ENCODE peak calls at places on chromosomes 13 and 19, in six cellular contexts. One of them, this sample, is unnamed.

GRCh38 chr13:34926513-34926912 is 15.6 kb upstream of the NBEA start:
- DNase-seq in right atrium auricular region: no peak
- DNase-seq in Caco-2: no peak
- DNase-seq in progenitor cell of endocrine pancreas: no peak
- DNase-seq in activated CD8-positive, alpha-beta T cell treated with anti-CD3 and anti-CD28 coated beads for 36 hours: no peak
- DNase-seq in heart right ventricle: no peak
- DNase-seq in this sample: no peak

GRCh38 chr19:48964205-48965032 is 690 bp upstream of the FTL start:
- DNase-seq in activated CD8-positive, alpha-beta T cell treated with anti-CD3 and anti-CD28 coated beads for 36 hours: no peak
- DNase-seq in Caco-2: peak; percentile 90
- DNase-seq in heart right ventricle: no peak
- DNase-seq in right atrium auricular region: no peak
- DNase-seq in progenitor cell of endocrine pancreas: no peak
- DNase-seq in this sample: no peak

GRCh38 chr13:27583645-27584044 is 36.7 kb downstream of the LNX2 start:
- DNase-seq in heart right ventricle: no peak
- DNase-seq in activated CD8-positive, alpha-beta T cell treated with anti-CD3 and anti-CD28 coated beads for 36 hours: no peak
- DNase-seq in progenitor cell of endocrine pancreas: no peak
- DNase-seq in Caco-2: no peak
- DNase-seq in right atrium auricular region: no peak
- DNase-seq in this sample: no peak

GRCh38 chr13:101433895-101434294 is 17.6 kb upstream of the NALCN start:
- DNase-seq in right atrium auricular region: no peak
- DNase-seq in Caco-2: no peak
- DNase-seq in progenitor cell of endocrine pancreas: no peak
- DNase-seq in activated CD8-positive, alpha-beta T cell treated with anti-CD3 and anti-CD28 coated beads for 36 hours: no peak
- DNase-seq in heart right ventricle: no peak
- DNase-seq in this sample: no peak

GRCh38 chr13:78256479-78256878 is 337.8 kb upstream of the EDNRB start:
- DNase-seq in progenitor cell of endocrine pancreas: no peak
- DNase-seq in Caco-2: no peak
- DNase-seq in activated CD8-positive, alpha-beta T cell treated with anti-CD3 and anti-CD28 coated beads for 36 hours: no peak
- DNase-seq in heart right ventricle: no peak
- DNase-seq in right atrium auricular region: no peak
- DNase-seq in this sample: no peak

GRCh38 chr19:8678244-8678807 is 20.3 kb downstream of the ACTL9 start:
- DNase-seq in Caco-2: no peak
- DNase-seq in activated CD8-positive, alpha-beta T cell treated with anti-CD3 and anti-CD28 coated beads for 36 hours: no peak
- DNase-seq in progenitor cell of endocrine pancreas: no peak
- DNase-seq in heart right ventricle: no peak
- DNase-seq in right atrium auricular region: no peak
- DNase-seq in this sample: no peak

GRCh38 chr13:43446126-43446525 is 340.6 kb downstream of the ENOX1 start:
- DNase-seq in Caco-2: no peak
- DNase-seq in progenitor cell of endocrine pancreas: no peak
- DNase-seq in right atrium auricular region: no peak
- DNase-seq in heart right ventricle: no peak
- DNase-seq in activated CD8-positive, alpha-beta T cell treated with anti-CD3 and anti-CD28 coated beads for 36 hours: no peak
- DNase-seq in this sample: no peak

GRCh38 chr13:28492527-28493367 is 2.2 kb downstream of the FLT1 start:
- DNase-seq in progenitor cell of endocrine pancreas: no peak
- DNase-seq in heart right ventricle: no peak
- DNase-seq in Caco-2: no peak
- DNase-seq in right atrium auricular region: no peak
- DNase-seq in activated CD8-positive, alpha-beta T cell treated with anti-CD3 and anti-CD28 coated beads for 36 hours: peak; percentile 77
- DNase-seq in this sample: no peak

GRCh38 chr13:30963794-30964193 is 31.3 kb downstream of the TEX26 start:
- DNase-seq in right atrium auricular region: no peak
- DNase-seq in progenitor cell of endocrine pancreas: no peak
- DNase-seq in heart right ventricle: no peak
- DNase-seq in activated CD8-positive, alpha-beta T cell treated with anti-CD3 and anti-CD28 coated beads for 36 hours: no peak
- DNase-seq in Caco-2: no peak
- DNase-seq in this sample: no peak

GRCh38 chr13:29993716-29994488 is 143.5 kb upstream of the UBL3 start:
- DNase-seq in Caco-2: no peak
- DNase-seq in heart right ventricle: no peak
- DNase-seq in activated CD8-positive, alpha-beta T cell treated with anti-CD3 and anti-CD28 coated beads for 36 hours: no peak
- DNase-seq in progenitor cell of endocrine pancreas: no peak
- DNase-seq in right atrium auricular region: no peak
- DNase-seq in this sample: no peak

GRCh38 chr13:24039621-24040475 is 120.7 kb upstream of the SPATA13 start:
- DNase-seq in progenitor cell of endocrine pancreas: no peak
- DNase-seq in activated CD8-positive, alpha-beta T cell treated with anti-CD3 and anti-CD28 coated beads for 36 hours: no peak
- DNase-seq in right atrium auricular region: no peak
- DNase-seq in Caco-2: no peak
- DNase-seq in heart right ventricle: no peak
- DNase-seq in this sample: peak; percentile 44

GRCh38 chr13:93066187-93066586 is 160.4 kb upstream of the GPC6 start:
- DNase-seq in right atrium auricular region: no peak
- DNase-seq in Caco-2: no peak
- DNase-seq in heart right ventricle: no peak
- DNase-seq in activated CD8-positive, alpha-beta T cell treated with anti-CD3 and anti-CD28 coated beads for 36 hours: no peak
- DNase-seq in progenitor cell of endocrine pancreas: no peak
- DNase-seq in this sample: no peak

GRCh38 chr13:45989607-45990006 is 62.9 kb downstream of the ZC3H13 start:
- DNase-seq in heart right ventricle: no peak
- DNase-seq in activated CD8-positive, alpha-beta T cell treated with anti-CD3 and anti-CD28 coated beads for 36 hours: no peak
- DNase-seq in right atrium auricular region: no peak
- DNase-seq in progenitor cell of endocrine pancreas: no peak
- DNase-seq in Caco-2: no peak
- DNase-seq in this sample: no peak

GRCh38 chr13:97855570-97855970 is 97.9 kb upstream of the IPO5 start:
- DNase-seq in activated CD8-positive, alpha-beta T cell treated with anti-CD3 and anti-CD28 coated beads for 36 hours: peak; percentile 37
- DNase-seq in right atrium auricular region: no peak
- DNase-seq in progenitor cell of endocrine pancreas: peak; percentile 10
- DNase-seq in Caco-2: peak; percentile 50
- DNase-seq in heart right ventricle: no peak
- DNase-seq in this sample: peak; percentile 47

GRCh38 chr13:110444226-110444653 is 117.3 kb downstream of the RAB20 start:
- DNase-seq in progenitor cell of endocrine pancreas: no peak
- DNase-seq in right atrium auricular region: no peak
- DNase-seq in heart right ventricle: no peak
- DNase-seq in activated CD8-positive, alpha-beta T cell treated with anti-CD3 and anti-CD28 coated beads for 36 hours: no peak
- DNase-seq in Caco-2: no peak
- DNase-seq in this sample: peak; percentile 57

GRCh38 chr13:110306340-110306959 is 507 bp downstream of the COL4A1 start:
- DNase-seq in progenitor cell of endocrine pancreas: no peak
- DNase-seq in right atrium auricular region: peak; percentile 58
- DNase-seq in activated CD8-positive, alpha-beta T cell treated with anti-CD3 and anti-CD28 coated beads for 36 hours: no peak
- DNase-seq in Caco-2: no peak
- DNase-seq in heart right ventricle: no peak
- DNase-seq in this sample: no peak

GRCh38 chr13:28590450-28590849 is 68.5 kb upstream of the POMP start:
- DNase-seq in activated CD8-positive, alpha-beta T cell treated with anti-CD3 and anti-CD28 coated beads for 36 hours: no peak
- DNase-seq in progenitor cell of endocrine pancreas: no peak
- DNase-seq in Caco-2: no peak
- DNase-seq in heart right ventricle: no peak
- DNase-seq in right atrium auricular region: no peak
- DNase-seq in this sample: no peak

GRCh38 chr13:93227280-93227905 is 786 bp downstream of the GPC6 start:
- DNase-seq in progenitor cell of endocrine pancreas: peak; percentile 28
- DNase-seq in Caco-2: no peak
- DNase-seq in right atrium auricular region: no peak
- DNase-seq in activated CD8-positive, alpha-beta T cell treated with anti-CD3 and anti-CD28 coated beads for 36 hours: no peak
- DNase-seq in heart right ventricle: no peak
- DNase-seq in this sample: peak; percentile 14

GRCh38 chr19:6048808-6049405 is 61.4 kb downstream of the RFX2 start:
- DNase-seq in heart right ventricle: peak; percentile 74
- DNase-seq in progenitor cell of endocrine pancreas: peak; percentile 68
- DNase-seq in activated CD8-positive, alpha-beta T cell treated with anti-CD3 and anti-CD28 coated beads for 36 hours: peak; percentile 87
- DNase-seq in Caco-2: peak; percentile 69
- DNase-seq in right atrium auricular region: peak; percentile 76
- DNase-seq in this sample: peak; percentile 92

GRCh38 chr19:6045108-6045507 is 65.2 kb downstream of the RFX2 start:
- DNase-seq in heart right ventricle: no peak
- DNase-seq in Caco-2: no peak
- DNase-seq in activated CD8-positive, alpha-beta T cell treated with anti-CD3 and anti-CD28 coated beads for 36 hours: no peak
- DNase-seq in right atrium auricular region: peak; percentile 21
- DNase-seq in progenitor cell of endocrine pancreas: no peak
- DNase-seq in this sample: no peak

GRCh38 chr19:6048348-6048747 is 62.0 kb downstream of the RFX2 start:
- DNase-seq in Caco-2: no peak
- DNase-seq in right atrium auricular region: peak; percentile 53
- DNase-seq in heart right ventricle: no peak
- DNase-seq in activated CD8-positive, alpha-beta T cell treated with anti-CD3 and anti-CD28 coated beads for 36 hours: no peak
- DNase-seq in progenitor cell of endocrine pancreas: no peak
- DNase-seq in this sample: no peak

GRCh38 chr19:6047256-6047655 is 63.0 kb downstream of the RFX2 start:
- DNase-seq in heart right ventricle: no peak
- DNase-seq in right atrium auricular region: peak; percentile 50
- DNase-seq in Caco-2: no peak
- DNase-seq in progenitor cell of endocrine pancreas: no peak
- DNase-seq in activated CD8-positive, alpha-beta T cell treated with anti-CD3 and anti-CD28 coated beads for 36 hours: no peak
- DNase-seq in this sample: no peak

DNA sequence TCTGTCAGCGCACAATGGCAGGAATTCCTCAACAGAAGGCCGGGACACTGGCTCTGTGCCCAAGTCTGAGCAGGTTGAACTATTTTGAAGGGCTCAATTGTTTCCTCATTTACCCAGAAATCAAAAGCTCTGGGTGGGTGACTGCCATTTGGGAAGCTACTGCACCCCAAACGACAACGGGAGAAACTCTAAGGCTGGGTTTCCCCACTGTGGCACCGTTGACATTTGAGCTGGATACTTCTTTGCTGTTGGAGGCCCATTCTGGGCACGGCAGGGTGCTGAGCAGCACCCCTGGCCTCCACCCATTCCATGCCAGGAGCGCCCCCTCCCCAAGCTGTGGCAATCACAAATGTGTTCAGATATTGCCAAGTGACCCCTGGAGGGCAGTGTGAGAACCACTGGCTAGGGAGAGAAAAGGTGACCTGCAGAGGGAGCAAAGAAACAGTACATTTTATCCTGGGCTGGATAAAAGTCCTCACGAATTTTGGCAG is 62.5 kb downstream of the RFX2 start:
- DNase-seq in heart right ventricle: no peak
- DNase-seq in right atrium auricular region: peak; percentile 46
- DNase-seq in progenitor cell of endocrine pancreas: peak; percentile 45
- DNase-seq in activated CD8-positive, alpha-beta T cell treated with anti-CD3 and anti-CD28 coated beads for 36 hours: no peak
- DNase-seq in Caco-2: peak; percentile 66
- DNase-seq in this sample: peak; percentile 58
- TF ChIP-seq CTCF in heart right ventricle: peak; percentile 62
- TF ChIP-seq CTCF in right atrium auricular region: no peak
- TF ChIP-seq CTCF in progenitor cell of endocrine pancreas: peak; percentile 78
- TF ChIP-seq CTCF in activated CD8-positive, alpha-beta T cell treated with anti-CD3 and anti-CD28 coated beads for 36 hours: peak; percentile 7
- TF ChIP-seq CTCF in Caco-2: peak; percentile 87
- TF ChIP-seq CTCF in this sample: peak; percentile 26

DNA sequence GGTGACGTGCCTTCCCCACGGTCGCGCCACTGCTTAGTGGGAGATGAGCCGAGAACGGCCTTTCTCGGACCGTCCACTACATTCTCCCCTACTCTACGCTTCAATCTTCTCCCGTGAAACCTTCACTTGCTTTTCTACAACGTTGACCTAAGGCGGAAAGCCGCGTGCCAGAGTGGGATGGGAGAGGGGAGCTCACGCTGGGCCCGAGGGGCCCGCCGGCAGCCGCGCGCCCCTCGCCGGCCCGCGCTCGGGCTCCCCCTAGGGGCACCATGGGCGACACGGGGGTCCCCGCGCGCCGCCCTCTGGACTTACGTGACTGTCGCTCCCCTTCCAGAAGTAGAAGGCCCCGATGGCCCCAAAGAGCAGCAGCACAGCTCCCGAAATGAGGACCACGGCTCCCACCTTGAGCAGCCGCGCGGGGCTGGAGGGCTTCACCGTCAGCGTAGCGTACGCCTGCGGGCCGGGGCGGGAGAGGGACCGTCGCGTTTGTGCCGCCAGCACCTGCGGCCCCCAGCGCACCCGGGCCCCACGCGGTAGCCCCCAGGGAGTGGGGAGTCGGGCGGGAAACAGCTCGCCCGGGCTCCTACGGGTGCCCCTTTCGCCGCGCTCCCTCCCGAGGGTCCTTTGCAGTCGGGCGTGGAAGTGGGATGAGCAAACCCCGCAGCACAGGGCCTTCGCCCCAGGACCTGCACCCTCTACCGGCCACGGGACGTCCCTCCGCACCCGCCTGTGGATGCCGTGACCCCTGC is 727 bp downstream of the CNMD start:
- DNase-seq in Caco-2: no peak
- DNase-seq in activated CD8-positive, alpha-beta T cell treated with anti-CD3 and anti-CD28 coated beads for 36 hours: peak; percentile 42
- DNase-seq in right atrium auricular region: no peak
- DNase-seq in heart right ventricle: no peak
- DNase-seq in progenitor cell of endocrine pancreas: peak; percentile 63
- DNase-seq in this sample: peak; percentile 82
- TF ChIP-seq CTCF in Caco-2: no peak
- TF ChIP-seq CTCF in activated CD8-positive, alpha-beta T cell treated with anti-CD3 and anti-CD28 coated beads for 36 hours: peak; percentile 74
- TF ChIP-seq CTCF in right atrium auricular region: peak; percentile 66
- TF ChIP-seq CTCF in heart right ventricle: peak; percentile 61
- TF ChIP-seq CTCF in progenitor cell of endocrine pancreas: peak; percentile 79
- TF ChIP-seq CTCF in this sample: peak; percentile 66

DNA sequence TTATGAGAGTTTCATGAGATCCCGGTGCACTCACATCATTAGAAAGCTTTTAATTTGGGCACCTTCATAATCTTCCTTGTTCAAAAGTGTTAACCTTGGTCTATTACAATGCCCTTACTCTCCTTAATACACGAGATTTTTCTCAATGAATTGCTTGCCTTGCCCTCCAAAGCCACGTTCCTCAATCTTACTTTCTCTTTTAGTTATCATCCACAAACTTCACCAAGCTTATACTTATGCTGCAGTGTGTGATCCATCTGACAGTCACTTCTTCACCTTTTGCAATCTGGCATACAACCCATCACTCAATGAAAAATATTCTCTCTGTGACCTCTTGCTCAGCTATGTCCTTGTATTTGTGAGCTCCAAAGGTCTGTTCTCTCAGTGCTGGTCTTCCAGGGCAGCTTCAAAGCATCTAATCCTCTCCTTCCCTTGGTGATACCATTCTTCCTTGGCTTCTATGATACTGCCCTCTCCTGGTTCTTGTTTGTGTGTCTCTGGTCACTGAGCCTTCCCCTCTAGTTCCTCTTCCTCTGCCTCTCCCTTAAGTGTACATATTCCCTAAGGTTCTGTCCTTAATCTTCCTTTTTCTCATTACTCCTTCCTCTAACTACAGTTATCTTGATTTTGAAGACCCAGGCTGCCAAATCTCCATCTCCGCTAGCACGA is 202.2 kb upstream of the STARD13 start:
- DNase-seq in Caco-2: no peak
- DNase-seq in activated CD8-positive, alpha-beta T cell treated with anti-CD3 and anti-CD28 coated beads for 36 hours: no peak
- DNase-seq in heart right ventricle: no peak
- DNase-seq in right atrium auricular region: no peak
- DNase-seq in progenitor cell of endocrine pancreas: no peak
- DNase-seq in this sample: peak; percentile 56
- TF ChIP-seq CTCF in Caco-2: no peak
- TF ChIP-seq CTCF in activated CD8-positive, alpha-beta T cell treated with anti-CD3 and anti-CD28 coated beads for 36 hours: peak; percentile 10
- TF ChIP-seq CTCF in heart right ventricle: peak; percentile 52
- TF ChIP-seq CTCF in right atrium auricular region: peak; percentile 15
- TF ChIP-seq CTCF in progenitor cell of endocrine pancreas: no peak
- TF ChIP-seq CTCF in this sample: peak; percentile 24

GRCh38 chr19:4676955-4677731 is 7.0 kb upstream of the MYDGF start:
- DNase-seq in activated CD8-positive, alpha-beta T cell treated with anti-CD3 and anti-CD28 coated beads for 36 hours: peak; percentile 44
- DNase-seq in progenitor cell of endocrine pancreas: no peak
- DNase-seq in heart right ventricle: no peak
- DNase-seq in Caco-2: peak; percentile 57
- DNase-seq in right atrium auricular region: no peak
- DNase-seq in this sample: no peak
- TF ChIP-seq CTCF in activated CD8-positive, alpha-beta T cell treated with anti-CD3 and anti-CD28 coated beads for 36 hours: peak; percentile 59
- TF ChIP-seq CTCF in progenitor cell of endocrine pancreas: peak; percentile 49
- TF ChIP-seq CTCF in heart right ventricle: peak; percentile 54
- TF ChIP-seq CTCF in Caco-2: peak; percentile 44
- TF ChIP-seq CTCF in right atrium auricular region: no peak
- TF ChIP-seq CTCF in this sample: no peak